ENCODE peak calls at places on chromosomes 11 and 22, in six cellular contexts. H, S, Z, V, T and F are unnamed samples.

GRCh38 chr11:36213050-36213840 is 76.0 kb downstream of the COMMD9 start:
- DNase-seq in H (no peak), S (no peak), Z (no peak), V (no peak), T (no peak), F (peak)

GRCh38 chr22:42902875-42903510 is 45.9 kb upstream of the ARFGAP3 start:
- DNase-seq in H (peak), S (no peak), Z (no peak), V (no peak), T (no peak), F (peak)

GRCh38 chr11:77602385-77603105 is 12.8 kb downstream of the AQP11 start:
- DNase-seq in H (peak), S (peak), Z (no peak), V (peak), T (no peak), F (peak)

GRCh38 chr11:78796956-78797355 is 222.3 kb upstream of the NARS2 start:
- DNase-seq in H (peak), S (peak), Z (no peak), V (peak), T (no peak), F (peak)

GRCh38 chr11:94933225-94934130 is 39.9 kb downstream of the CWC15 start:
- DNase-seq in H (peak), S (peak), Z (no peak), V (peak), T (no peak), F (peak)

GRCh38 chr11:117868815-117869642 is 7.4 kb downstream of the FXYD6 start:
- DNase-seq in H (no peak), S (no peak), Z (no peak), V (no peak), T (no peak), F (no peak)

GRCh38 chr22:44399906-44400762 is 87.4 kb upstream of the SHISAL1 start:
- DNase-seq in H (no peak), S (no peak), Z (peak), V (no peak), T (peak), F (no peak)

GRCh38 chr11:62149986-62150886 is 26.4 kb downstream of the INCENP start:
- DNase-seq in H (no peak), S (no peak), Z (peak), V (no peak), T (no peak), F (no peak)

GRCh38 chr11:47538741-47539575 is 14.0 kb downstream of the CELF1 start:
- DNase-seq in H (no peak), S (peak), Z (no peak), V (no peak), T (no peak), F (no peak)

GRCh38 chr11:78380615-78381029 is 37.0 kb downstream of the GAB2 start:
- DNase-seq in H (peak), S (peak), Z (no peak), V (no peak), T (no peak), F (peak)

GRCh38 chr22:25008666-25009065 is 56.1 kb downstream of the KIAA1671 start:
- DNase-seq in H (no peak), S (no peak), Z (no peak), V (peak), T (no peak), F (no peak)

GRCh38 chr11:111674941-111675340 is 72.7 kb downstream of the SIK2 start:
- DNase-seq in H (no peak), S (no peak), Z (no peak), V (peak), T (no peak), F (no peak)

GRCh38 chr11:72333657-72334056 is 89.7 kb upstream of the PHOX2A start:
- DNase-seq in H (no peak), S (peak), Z (no peak), V (no peak), T (no peak), F (peak)

GRCh38 chr11:129312741-129313587 is 62.7 kb upstream of the BARX2 start:
- DNase-seq in H (no peak), S (peak), Z (no peak), V (no peak), T (no peak), F (no peak)

GRCh38 chr11:14842002-14842401 is 50.0 kb downstream of the CYP2R1 start:
- DNase-seq in H (no peak), S (no peak), Z (no peak), V (no peak), T (no peak), F (no peak)

GRCh38 chr11:82546556-82547162 is 187.0 kb downstream of the FAM181B start:
- DNase-seq in H (no peak), S (no peak), Z (no peak), V (no peak), T (no peak), F (no peak)

GRCh38 chr11:67407700-67408163 is 3.8 kb downstream of the TBC1D10C start:
- DNase-seq in H (no peak), S (no peak), Z (no peak), V (no peak), T (no peak), F (no peak)

GRCh38 chr11:36214484-36214883 is 74.7 kb downstream of the COMMD9 start:
- DNase-seq in H (no peak), S (no peak), Z (no peak), V (peak), T (no peak), F (no peak)

GRCh38 chr11:78314753-78315152 is 102.9 kb downstream of the GAB2 start:
- DNase-seq in H (no peak), S (no peak), Z (no peak), V (no peak), T (no peak), F (no peak)

GRCh38 chr11:130181295-130182272 is 22.0 kb downstream of the ST14 start:
- DNase-seq in H (peak), S (peak), Z (no peak), V (peak), T (no peak), F (peak)

GRCh38 chr22:44682556-44683168 is 19.3 kb upstream of the PRR5 start:
- DNase-seq in H (no peak), S (no peak), Z (no peak), V (no peak), T (no peak), F (no peak)

GRCh38 chr11:73359930-73360742 is 16.1 kb upstream of the RELT start:
- DNase-seq in H (no peak), S (peak), Z (no peak), V (peak), T (no peak), F (peak)

GRCh38 chr22:41779889-41780505 is 20.5 kb upstream of the CCDC134 start:
- DNase-seq in H (no peak), S (no peak), Z (no peak), V (no peak), T (no peak), F (no peak)

GRCh38 chr22:42560381-42560780 is 6.6 kb downstream of the SERHL2 start:
- DNase-seq in H (no peak), S (no peak), Z (no peak), V (no peak), T (no peak), F (no peak)

GRCh38 chr11:48090174-48090573 is 109.8 kb downstream of the PTPRJ start:
- DNase-seq in H (no peak), S (no peak), Z (peak), V (no peak), T (no peak), F (no peak)

GRCh38 chr11:16956538-16957153 is 57.6 kb downstream of the PLEKHA7 start:
- DNase-seq in H (no peak), S (no peak), Z (no peak), V (peak), T (no peak), F (no peak)

GRCh38 chr11:67264886-67265632 is 1.2 kb upstream of the GRK2 start:
- DNase-seq in H (no peak), S (no peak), Z (no peak), V (no peak), T (no peak), F (no peak)

GRCh38 chr11:118910309-118911112 is 15.2 kb downstream of the BCL9L start:
- DNase-seq in H (peak), S (peak), Z (peak), V (peak), T (peak), F (peak)

GRCh38 chr11:34924714-34925113 is 8.3 kb downstream of the PDHX start:
- DNase-seq in H (no peak), S (no peak), Z (no peak), V (no peak), T (no peak), F (no peak)

GRCh38 chr11:1949302-1949701 is 2.2 kb downstream of the MRPL23 start:
- DNase-seq in H (no peak), S (no peak), Z (no peak), V (no peak), T (no peak), F (no peak)

GRCh38 chr22:36977401-36977861 is 41.8 kb downstream of the TST start:
- DNase-seq in H (no peak), S (peak), Z (no peak), V (peak), T (no peak), F (peak)
- TF ChIP-seq CTCF in H (peak), S (peak), Z (no peak), V (peak), T (no peak), F (peak)

GRCh38 chr11:65304613-65305012 is 10.1 kb upstream of the CDC42EP2 start:
- DNase-seq in H (no peak), S (no peak), Z (no peak), V (no peak), T (no peak), F (no peak)
- H3K4me3 ChIP-seq in H (no peak), S (no peak), Z (no peak), V (no peak), T (no peak), F (no peak)

DNA sequence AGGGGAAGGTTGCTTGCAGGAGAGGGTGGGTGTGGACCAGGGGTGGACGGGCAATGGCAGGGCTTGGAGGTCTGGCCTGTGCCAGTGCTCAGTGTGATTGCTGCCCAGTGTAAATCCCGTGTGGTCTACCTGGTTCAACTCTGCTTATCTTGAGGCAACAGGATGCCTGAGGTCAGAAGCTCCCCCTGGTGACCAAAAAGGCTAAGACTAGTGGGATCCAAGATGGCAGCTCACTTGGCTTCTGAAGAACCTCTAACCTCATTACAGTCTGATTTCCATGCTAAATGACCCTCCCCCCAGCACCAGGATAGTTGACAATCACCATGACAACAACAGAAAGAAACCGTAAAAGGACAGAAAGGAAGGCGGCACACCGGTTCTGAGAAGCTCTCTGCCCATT is 398.3 kb downstream of the CTTN start:
- DNase-seq in H (no peak), S (no peak), Z (no peak), V (peak), T (no peak), F (no peak)
- TF ChIP-seq CTCF in H (no peak), S (no peak), Z (no peak), V (peak), T (no peak), F (no peak)

GRCh38 chr11:10627306-10627705 is 58.8 kb upstream of the LYVE1 start:
- DNase-seq in H (no peak), S (no peak), Z (peak), V (no peak), T (no peak), F (no peak)

GRCh38 chr11:10623797-10624761 is 55.6 kb upstream of the LYVE1 start:
- DNase-seq in H (no peak), S (peak), Z (peak), V (peak), T (no peak), F (peak)

GRCh38 chr11:10625982-10626311 is 57.5 kb upstream of the LYVE1 start:
- DNase-seq in H (no peak), S (no peak), Z (peak), V (no peak), T (no peak), F (no peak)

GRCh38 chr11:10622957-10623787 is 54.7 kb upstream of the LYVE1 start:
- DNase-seq in H (no peak), S (no peak), Z (peak), V (peak), T (no peak), F (no peak)

GRCh38 chr11:10625281-10625981 is 57.0 kb upstream of the LYVE1 start:
- DNase-seq in H (no peak), S (no peak), Z (peak), V (no peak), T (no peak), F (no peak)
- H3K4me3 ChIP-seq in H (no peak), S (no peak), Z (no peak), V (no peak), T (no peak), F (no peak)

GRCh38 chr11:102061276-102061675 is 14.0 kb downstream of the CFAP300 start:
- DNase-seq in H (no peak), S (peak), Z (no peak), V (no peak), T (no peak), F (peak)
- TF ChIP-seq CTCF in H (peak), S (peak), Z (no peak), V (peak), T (no peak), F (peak)

DNA sequence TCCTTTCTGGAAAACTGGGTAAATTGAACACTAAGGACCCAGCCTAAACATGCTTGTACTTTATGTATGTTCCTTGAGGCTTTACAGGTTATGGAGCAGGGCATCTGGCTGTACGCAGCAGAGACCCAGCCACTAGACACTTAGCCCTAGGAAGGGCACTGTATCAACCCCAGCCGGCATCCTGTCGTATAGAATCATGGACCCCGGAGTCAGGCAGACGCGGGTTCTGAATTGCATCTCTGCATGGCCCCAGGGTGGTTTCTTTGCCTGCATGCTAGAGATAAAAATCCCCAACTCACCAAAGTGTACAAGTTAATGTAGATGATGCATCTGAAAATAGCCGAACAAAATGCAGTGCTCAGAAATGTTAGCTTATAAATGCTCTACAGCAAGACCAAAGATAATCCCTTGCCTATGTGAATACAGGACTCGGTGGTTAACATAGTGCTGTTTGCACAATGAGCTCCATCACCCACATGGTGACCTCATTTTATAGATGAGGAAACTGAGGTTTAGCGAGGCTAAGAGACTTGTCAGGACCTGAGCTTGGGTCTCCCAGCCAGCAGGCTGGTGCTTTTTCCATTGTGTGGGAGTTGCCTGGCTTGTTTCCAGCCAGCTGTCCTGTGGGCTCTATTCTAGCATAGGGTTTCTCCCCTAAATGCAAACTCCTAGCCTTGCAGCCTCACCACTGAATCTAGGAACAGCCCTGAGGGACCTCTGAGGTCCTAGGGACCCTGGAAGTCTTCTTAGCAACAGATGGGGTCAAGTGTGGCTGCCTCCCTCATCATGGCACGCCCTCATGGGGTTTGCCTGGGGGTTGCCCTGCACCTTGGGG is 7.3 kb downstream of the CD6 start:
- DNase-seq in H (no peak), S (no peak), Z (no peak), V (no peak), T (no peak), F (no peak)
- H3K4me3 ChIP-seq in H (no peak), S (no peak), Z (no peak), V (no peak), T (no peak), F (no peak)

DNA sequence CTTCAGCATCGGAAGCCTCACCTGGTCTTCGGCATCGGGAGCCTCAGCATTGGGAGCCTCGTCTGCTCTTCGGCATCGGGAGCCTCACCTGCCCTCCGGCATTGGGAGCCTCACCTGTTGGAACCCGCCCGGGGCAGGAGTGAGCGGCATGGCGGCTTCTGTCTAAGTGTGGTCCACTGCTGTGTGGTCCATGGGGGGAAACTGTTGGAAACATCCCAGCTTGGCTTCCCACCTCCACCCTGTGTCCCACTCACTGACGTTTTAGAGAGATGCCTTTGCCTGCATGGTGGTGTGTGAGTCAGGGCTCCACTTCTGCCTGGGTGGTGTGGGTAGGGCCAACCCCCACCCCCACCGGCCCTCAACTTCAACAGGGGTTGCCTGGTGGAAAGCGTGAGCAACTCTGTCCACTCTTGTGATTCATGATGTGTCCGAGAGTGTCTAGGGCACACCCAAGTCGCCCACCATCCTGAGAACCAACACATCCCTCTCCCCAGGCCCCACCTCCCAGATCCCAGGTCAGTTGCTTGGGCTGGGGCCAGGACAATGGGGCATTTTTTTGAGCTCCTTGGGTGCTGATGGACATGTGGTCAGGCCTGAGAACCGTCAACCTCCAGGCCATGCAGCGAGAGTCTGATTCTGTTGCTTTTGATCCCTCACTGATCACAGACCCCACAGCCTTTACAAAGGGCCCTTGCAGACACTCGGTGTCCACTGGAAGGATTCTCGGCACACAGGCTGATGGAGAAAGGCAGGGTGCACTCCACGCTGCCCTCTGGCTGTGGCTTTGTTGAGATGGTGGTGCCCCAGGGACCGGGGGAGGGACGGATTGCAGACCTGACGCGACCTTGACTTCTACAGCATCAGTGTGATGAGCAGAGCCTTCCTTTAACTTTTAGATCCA is 406.7 kb downstream of the TBC1D22A start:
- DNase-seq in H (no peak), S (peak), Z (peak), V (peak), T (peak), F (peak)
- TF ChIP-seq CTCF in H (peak), S (peak), Z (no peak), V (peak), T (no peak), F (peak)

GRCh38 chr11:86061483-86061882 is 7.4 kb downstream of the PICALM start:
- DNase-seq in H (no peak), S (no peak), Z (no peak), V (no peak), T (no peak), F (no peak)

GRCh38 chr11:86063536-86063935 is 5.3 kb downstream of the PICALM start:
- DNase-seq in H (no peak), S (peak), Z (no peak), V (peak), T (no peak), F (no peak)

GRCh38 chr11:86064236-86064803 is 4.6 kb downstream of the PICALM start:
- DNase-seq in H (no peak), S (peak), Z (no peak), V (peak), T (no peak), F (peak)

GRCh38 chr11:86060544-86060943 is 8.3 kb downstream of the PICALM start:
- DNase-seq in H (no peak), S (no peak), Z (no peak), V (no peak), T (no peak), F (no peak)

DNA sequence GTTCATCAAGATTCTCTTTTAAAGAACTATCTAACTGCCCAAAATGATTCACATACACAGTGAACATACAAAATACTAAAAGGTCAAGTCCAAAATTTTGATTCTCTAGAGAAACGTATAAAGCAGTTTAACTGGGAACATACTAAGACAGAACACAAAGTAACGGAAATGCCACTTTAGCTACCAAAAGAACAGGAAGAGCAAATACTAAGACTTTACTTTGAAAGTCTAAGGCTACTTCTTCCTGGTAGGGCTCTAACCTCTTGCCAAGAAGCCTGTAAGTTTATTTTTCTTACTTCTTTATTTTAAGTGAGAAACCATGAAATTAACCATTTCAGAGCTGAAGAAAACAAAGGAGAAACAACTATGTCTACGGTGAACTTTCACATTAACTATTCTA is 6.2 kb downstream of the PICALM start:
- DNase-seq in H (no peak), S (peak), Z (no peak), V (no peak), T (no peak), F (peak)
- H3K4me3 ChIP-seq in H (no peak), S (no peak), Z (peak), V (no peak), T (no peak), F (no peak)

GRCh38 chr11:91041626-91042025 is 818.8 kb upstream of the CHORDC1 start:
- DNase-seq in H (no peak), S (no peak), Z (no peak), V (peak), T (no peak), F (peak)
- TF ChIP-seq CTCF in H (peak), S (no peak), Z (no peak), V (peak), T (no peak), F (peak)

DNA sequence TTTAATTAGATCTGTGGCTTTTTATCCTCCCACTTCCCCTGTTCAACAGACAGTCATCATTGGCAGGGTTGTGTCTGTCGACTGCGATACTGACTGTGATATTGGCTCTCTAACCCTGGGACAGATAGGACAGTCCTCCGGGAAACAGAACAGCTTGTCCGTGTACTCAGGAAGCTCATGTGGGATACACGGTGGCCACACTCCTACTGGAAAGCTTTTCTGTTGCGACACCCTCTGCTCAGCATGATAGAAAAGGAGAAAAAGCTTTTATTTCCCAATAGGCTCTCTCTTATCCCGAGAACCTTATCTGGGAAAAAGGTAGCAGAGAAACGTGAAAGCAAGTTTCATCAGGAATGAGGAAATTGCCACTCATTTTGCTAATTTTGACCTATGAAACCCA is 60.4 kb upstream of the HSPA8 start:
- DNase-seq in H (no peak), S (peak), Z (no peak), V (no peak), T (no peak), F (peak)
- H3K4me3 ChIP-seq in H (no peak), S (peak), Z (no peak), V (no peak), T (no peak), F (no peak)